ENCODE peak calls at places on chromosomes 7 and 10, in five cellular contexts. N is T-cell, S is prostate gland, R is activated T-cell treated with anti-CD3 and anti-CD28 coated beads for 1 hour, V is K562. Y is an unnamed sample.

GRCh38 chr7:1765336-1765735 is 95.3 kb downstream of the ELFN1 start:
- DNase-seq in N (no peak), S (no peak), R (no peak), V (no peak), Y (no peak)

GRCh38 chr10:63438506-63439498 is 27.0 kb downstream of the JMJD1C start:
- DNase-seq in N (no peak), S (no peak), R (no peak), V (peak; percentile 16), Y (no peak)

GRCh38 chr7:1920266-1920681 is 250.2 kb downstream of the ELFN1 start:
- DNase-seq in N (peak; percentile 42), S (no peak), R (peak; percentile 29), V (no peak), Y (no peak)

GRCh38 chr10:62057359-62057758 is 155.9 kb downstream of the ARID5B start:
- DNase-seq in N (no peak), S (no peak), R (no peak), V (no peak), Y (no peak)

GRCh38 chr10:132321726-132322125 is 10.3 kb upstream of the LRRC27 start:
- DNase-seq in N (no peak), S (no peak), R (no peak), V (no peak), Y (no peak)

GRCh38 chr10:79285315-79286185 is 61.7 kb upstream of the PPIF start:
- DNase-seq in N (no peak), S (no peak), R (no peak), V (no peak), Y (no peak)

GRCh38 chr7:17236161-17236560 is 62.3 kb upstream of the AHR start:
- DNase-seq in N (no peak), S (no peak), R (no peak), V (no peak), Y (no peak)

GRCh38 chr10:103554488-103555320 is 61.2 kb downstream of the NEURL1 start:
- DNase-seq in N (no peak), S (peak; percentile 39), R (no peak), V (peak; percentile 85), Y (peak; percentile 59)

GRCh38 chr10:131111007-131111406 is 200.5 kb downstream of the TCERG1L start:
- DNase-seq in N (no peak), S (no peak), R (no peak), V (no peak), Y (no peak)

GRCh38 chr10:111316607-111317006 is 239.8 kb downstream of the ADRA2A start:
- DNase-seq in N (no peak), S (no peak), R (no peak), V (no peak), Y (no peak)

GRCh38 chr7:91079491-91079890 is 184.7 kb upstream of the FZD1 start:
- DNase-seq in N (no peak), S (no peak), R (no peak), V (no peak), Y (no peak)